ENCODE peak calls at places on chromosomes 1 and 21, in four cellular contexts. C is K562, E is HepG2, O is GM12878. Y is an unnamed sample.

GRCh38 chr1:61050541-61051454 is 31.6 kb upstream of the NFIA start:
- DNase-seq in C (peak), E (no peak), O (no peak), Y (no peak)

GRCh38 chr1:8873506-8874229 is 4.8 kb downstream of the ENO1 start:
- DNase-seq in C (peak), E (no peak), O (no peak), Y (peak)

GRCh38 chr1:180614746-180615145 is 17.1 kb upstream of the XPR1 start:
- DNase-seq in C (no peak), E (no peak), O (no peak), Y (no peak)

GRCh38 chr1:229171934-229172333 is 99.0 kb upstream of the RAB4A start:
- DNase-seq in C (no peak), E (no peak), O (no peak), Y (no peak)

GRCh38 chr1:178168535-178168934 is 74.6 kb downstream of the RASAL2 start:
- DNase-seq in C (no peak), E (no peak), O (no peak), Y (no peak)

GRCh38 chr1:167678422-167678821 is 43.4 kb upstream of the MPZL1 start:
- DNase-seq in C (peak), E (no peak), O (no peak), Y (no peak)

GRCh38 chr1:229664133-229664689 is 38.2 kb downstream of the URB2 start:
- DNase-seq in C (no peak), E (no peak), O (peak), Y (no peak)

GRCh38 chr21:38838598-38839369 is 33.1 kb downstream of the ETS2 start:
- DNase-seq in C (no peak), E (no peak), O (no peak), Y (no peak)

GRCh38 chr1:232578681-232579195 is 51.2 kb downstream of the SIPA1L2 start:
- DNase-seq in C (no peak), E (no peak), O (no peak), Y (no peak)

GRCh38 chr21:17783816-17784598 is 35.1 kb downstream of the C21orf91 start:
- DNase-seq in C (no peak), E (no peak), O (peak), Y (no peak)

GRCh38 chr1:93591833-93592635 is 89.6 kb downstream of the BCAR3 start:
- DNase-seq in C (peak), E (peak), O (peak), Y (no peak)

GRCh38 chr21:38486221-38486620 is 12.1 kb downstream of the ERG start:
- DNase-seq in C (no peak), E (no peak), O (no peak), Y (peak)

GRCh38 chr1:19525607-19526545 is 40.5 kb upstream of the CAPZB start:
- DNase-seq in C (no peak), E (no peak), O (no peak), Y (no peak)

GRCh38 chr21:46661211-46661625 is 25.7 kb downstream of the PRMT2 start:
- DNase-seq in C (no peak), E (no peak), O (no peak), Y (no peak)

GRCh38 chr1:225855503-225856285 is 26.5 kb downstream of the TMEM63A start:
- DNase-seq in C (no peak), E (no peak), O (no peak), Y (no peak)
- TF ChIP-seq HDAC2 in C (no peak), E (no peak), O (no peak), Y (no peak)

DNA sequence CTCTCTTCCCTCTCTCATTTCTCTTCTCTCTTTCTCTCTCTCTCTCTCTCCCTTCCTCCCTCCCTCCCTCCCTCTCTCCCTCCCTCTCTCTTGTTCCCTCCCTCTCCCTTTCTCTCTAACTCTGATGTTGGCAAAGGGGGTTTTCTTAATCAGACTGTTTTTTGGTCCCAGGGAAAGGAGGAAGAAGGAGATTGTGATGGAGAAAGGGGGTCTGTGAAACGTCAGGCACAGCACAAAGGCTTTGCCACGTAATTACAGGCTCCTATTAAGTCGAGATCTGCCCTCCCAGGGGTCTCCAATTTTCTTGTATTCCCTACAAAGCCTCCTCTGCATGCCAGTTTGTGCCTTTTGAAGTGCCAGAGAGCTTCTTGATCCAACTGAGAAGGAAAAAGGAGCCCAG is 920 bp upstream of the PRRX1 start:
- DNase-seq in C (no peak), E (no peak), O (no peak), Y (no peak)
- TF ChIP-seq JUNB in C (no peak), E (no peak), O (no peak), Y (no peak)

GRCh38 chr1:151936653-151937052 is 27.3 kb upstream of the THEM4 start:
- DNase-seq in C (no peak), E (peak), O (no peak), Y (peak)

GRCh38 chr1:151935154-151935553 is 25.8 kb upstream of the THEM4 start:
- DNase-seq in C (no peak), E (no peak), O (no peak), Y (no peak)

GRCh38 chr1:151939141-151939540 is 29.8 kb upstream of the THEM4 start:
- DNase-seq in C (no peak), E (no peak), O (no peak), Y (no peak)

GRCh38 chr1:151936203-151936602 is 26.9 kb upstream of the THEM4 start:
- DNase-seq in C (no peak), E (no peak), O (no peak), Y (no peak)

GRCh38 chr1:151934048-151934493 is 24.8 kb upstream of the THEM4 start:
- DNase-seq in C (peak), E (peak), O (no peak), Y (peak)
- TF ChIP-seq RAD21 in C (peak), E (peak), O (peak), Y (peak)

GRCh38 chr1:17615959-17616358 is 76.5 kb downstream of the ARHGEF10L start:
- DNase-seq in C (no peak), E (no peak), O (no peak), Y (no peak)

GRCh38 chr1:17612831-17613230 is 73.3 kb downstream of the ARHGEF10L start:
- DNase-seq in C (no peak), E (no peak), O (no peak), Y (no peak)

GRCh38 chr1:17616731-17617279 is 77.3 kb downstream of the ARHGEF10L start:
- DNase-seq in C (no peak), E (no peak), O (no peak), Y (no peak)

GRCh38 chr1:17617787-17618557 is 78.5 kb downstream of the ARHGEF10L start:
- DNase-seq in C (no peak), E (no peak), O (no peak), Y (no peak)

GRCh38 chr1:17615157-17615556 is 75.7 kb downstream of the ARHGEF10L start:
- DNase-seq in C (no peak), E (no peak), O (no peak), Y (no peak)
- TF ChIP-seq HDAC2 in C (no peak), E (no peak), O (no peak), Y (no peak)

GRCh38 chr1:21816602-21817302 is 4.7 kb downstream of the LDLRAD2 start:
- DNase-seq in C (no peak), E (peak), O (no peak), Y (no peak)
- TF ChIP-seq JUNB in C (no peak), E (no peak), O (no peak), Y (no peak)

DNA sequence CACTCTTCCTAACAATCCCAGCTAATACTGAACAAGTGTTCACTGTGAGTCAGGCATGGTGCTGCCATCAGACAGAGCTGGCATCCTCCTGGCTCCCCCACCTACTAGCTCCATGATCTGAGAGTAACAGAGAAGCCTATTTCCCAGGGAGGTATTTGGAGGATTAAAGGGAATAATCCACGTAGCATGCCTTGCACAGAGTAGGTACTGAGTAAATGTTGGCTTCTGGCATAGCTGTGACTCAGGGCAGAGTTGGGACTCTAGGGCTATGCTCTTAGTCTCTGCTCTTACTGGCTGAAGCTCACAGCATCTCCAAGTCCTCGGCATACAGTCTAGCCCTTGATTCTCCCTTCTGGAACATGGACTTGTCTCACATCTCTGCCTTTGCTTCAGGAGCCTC is 8.2 kb downstream of the ARHGEF19 start:
- DNase-seq in C (no peak), E (no peak), O (no peak), Y (no peak)
- TF ChIP-seq RAD21 in C (no peak), E (no peak), O (no peak), Y (no peak)

Y was measured in A549.